ENCODE peak calls at places on chromosome 12, in seven cellular contexts. G is HEK293T, U is NCI-H510A, J is EH, S is GM20000, X is left ventricle myocardium inferior, D is RWPE1. B is an unnamed sample.

GRCh38 chr12:51188359-51189051 is 15.6 kb upstream of the TFCP2 start:
- DNase-seq in J (no peak), X (no peak), U (no peak), S (peak; percentile 77), D (no peak), G (no peak), B (no peak)

GRCh38 chr12:62817556-62818271 is 117.2 kb downstream of the PPM1H start:
- DNase-seq in U (no peak), S (no peak), G (peak; percentile 38), J (peak; percentile 58), X (no peak), D (no peak), B (no peak)

GRCh38 chr12:12561305-12562015 is 1.2 kb downstream of the DUSP16 start:
- DNase-seq in G (peak; percentile 36), U (peak; percentile 23), D (no peak), J (peak; percentile 63), X (peak; percentile 70), S (peak; percentile 28), B (peak; percentile 72)

GRCh38 chr12:117051380-117051779 is 47.8 kb downstream of the TESC start:
- DNase-seq in S (no peak), U (no peak), J (no peak), D (no peak), G (no peak), X (no peak), B (no peak)

GRCh38 chr12:108666326-108666995 is 32.8 kb upstream of the SELPLG start:
- DNase-seq in J (peak; percentile 66), D (no peak), U (no peak), S (no peak), X (peak; percentile 64), G (no peak), B (peak; percentile 86)

GRCh38 chr12:114662512-114663177 is 21.3 kb downstream of the TBX3 start:
- DNase-seq in U (peak; percentile 63), G (no peak), X (peak; percentile 70), J (peak; percentile 96), S (peak; percentile 71), D (peak; percentile 82), B (no peak)

GRCh38 chr12:101764393-101764792 is 25.1 kb upstream of the SYCP3 start:
- DNase-seq in U (no peak), G (no peak), J (no peak), S (no peak), D (no peak), X (no peak), B (no peak)

GRCh38 chr12:31217356-31218130 is 108.4 kb downstream of the SINHCAF start:
- DNase-seq in X (no peak), D (no peak), G (no peak), U (no peak), J (no peak), S (no peak), B (no peak)

GRCh38 chr12:19227880-19228210 is 98.3 kb downstream of the PLEKHA5 start:
- DNase-seq in U (no peak), D (no peak), G (no peak), J (no peak), X (no peak), S (no peak), B (no peak)

GRCh38 chr12:738712-739111 is 13.7 kb upstream of the WNK1 start:
- DNase-seq in U (no peak), X (no peak), J (no peak), G (no peak), S (no peak), D (no peak), B (no peak)

GRCh38 chr12:106883421-106883820 is 72.3 kb upstream of the TMEM263 start:
- DNase-seq in D (no peak), X (no peak), J (peak; percentile 46), U (no peak), G (no peak), S (no peak), B (no peak)

GRCh38 chr12:14810167-14810952 is 3.6 kb downstream of the SMCO3 start:
- DNase-seq in D (no peak), X (no peak), G (no peak), S (no peak), U (no peak), J (no peak), B (no peak)

GRCh38 chr12:6684609-6685008 is 4.6 kb downstream of the ZNF384 start:
- DNase-seq in X (no peak), U (no peak), D (no peak), J (peak; percentile 49), S (peak; percentile 48), G (peak; percentile 53), B (no peak)

GRCh38 chr12:51009038-51009437 is 17.1 kb downstream of the SLC11A2 start:
- DNase-seq in D (no peak), J (no peak), G (no peak), X (peak; percentile 66), S (no peak), U (no peak), B (peak; percentile 60)

GRCh38 chr12:28742791-28743190 is 406.3 kb upstream of the FAR2 start:
- DNase-seq in S (no peak), U (no peak), X (no peak), J (peak; percentile 17), D (no peak), G (no peak), B (no peak)

GRCh38 chr12:26787125-26787495 is 45.9 kb downstream of the ITPR2 start:
- DNase-seq in D (peak; percentile 32), S (no peak), G (no peak), U (no peak), J (peak; percentile 86), X (no peak), B (no peak)